ENCODE peak calls at places on chromosome 15, in ten cellular contexts. One of them, this sample, is unnamed. For H3K4me1 and H3K27me3, the result is how much of the 10 kb centered on the place peaks cover.

GRCh38 chr15:35546581-35547381 is 816 bp upstream of the DPH6 start:
- DNase-seq in heart left ventricle: no peak
- DNase-seq in body of pancreas: no peak
- DNase-seq in ovary: peak
- DNase-seq in transverse colon: no peak
- DNase-seq in HCT116: no peak
- DNase-seq in IMR-90: no peak
- DNase-seq in uterus: no peak
- DNase-seq in stomach: no peak
- DNase-seq in Peyer's patch: no peak
- DNase-seq in this sample: peak

GRCh38 chr15:31268911-31269784 is 57.5 kb upstream of the KLF13 start:
- DNase-seq in Peyer's patch: peak
- DNase-seq in stomach: peak
- DNase-seq in uterus: peak
- DNase-seq in HCT116: no peak
- DNase-seq in IMR-90: no peak
- DNase-seq in transverse colon: peak
- DNase-seq in heart left ventricle: no peak
- DNase-seq in body of pancreas: no peak
- DNase-seq in ovary: peak
- DNase-seq in this sample: peak

GRCh38 chr15:97867870-97868269 is 92.6 kb upstream of the ARRDC4 start:
- DNase-seq in stomach: no peak
- DNase-seq in IMR-90: no peak
- DNase-seq in uterus: no peak
- DNase-seq in ovary: no peak
- DNase-seq in body of pancreas: no peak
- DNase-seq in Peyer's patch: no peak
- DNase-seq in heart left ventricle: no peak
- DNase-seq in HCT116: no peak
- DNase-seq in transverse colon: no peak
- DNase-seq in this sample: peak

GRCh38 chr15:71538922-71539321 is 271.4 kb upstream of the NR2E3 start:
- DNase-seq in heart left ventricle: no peak
- DNase-seq in ovary: no peak
- DNase-seq in body of pancreas: no peak
- DNase-seq in IMR-90: no peak
- DNase-seq in uterus: no peak
- DNase-seq in HCT116: no peak
- DNase-seq in transverse colon: no peak
- DNase-seq in Peyer's patch: no peak
- DNase-seq in stomach: no peak
- DNase-seq in this sample: no peak

GRCh38 chr15:90184119-90184785 is 16.9 kb upstream of the SEMA4B start:
- DNase-seq in heart left ventricle: peak
- DNase-seq in transverse colon: peak
- DNase-seq in body of pancreas: peak
- DNase-seq in Peyer's patch: peak
- DNase-seq in stomach: peak
- DNase-seq in IMR-90: no peak
- DNase-seq in HCT116: peak
- DNase-seq in uterus: peak
- DNase-seq in ovary: peak
- DNase-seq in this sample: peak

GRCh38 chr15:52678468-52679231 is 538 bp downstream of the ATOSA start:
- DNase-seq in transverse colon: peak
- DNase-seq in uterus: peak
- DNase-seq in heart left ventricle: peak
- DNase-seq in Peyer's patch: peak
- DNase-seq in IMR-90: peak
- DNase-seq in ovary: peak
- DNase-seq in body of pancreas: peak
- DNase-seq in HCT116: no peak
- DNase-seq in stomach: peak
- DNase-seq in this sample: peak

GRCh38 chr15:69484837-69485236 is 32.2 kb downstream of the RPLP1 start:
- DNase-seq in ovary: no peak
- DNase-seq in Peyer's patch: no peak
- DNase-seq in body of pancreas: no peak
- DNase-seq in transverse colon: peak
- DNase-seq in uterus: no peak
- DNase-seq in heart left ventricle: no peak
- DNase-seq in stomach: peak
- DNase-seq in IMR-90: no peak
- DNase-seq in HCT116: no peak
- DNase-seq in this sample: no peak

GRCh38 chr15:26158176-26158575 is 295.0 kb upstream of the ATP10A start:
- DNase-seq in IMR-90: no peak
- DNase-seq in stomach: no peak
- DNase-seq in uterus: no peak
- DNase-seq in transverse colon: no peak
- DNase-seq in Peyer's patch: no peak
- DNase-seq in HCT116: no peak
- DNase-seq in ovary: no peak
- DNase-seq in heart left ventricle: no peak
- DNase-seq in body of pancreas: no peak
- DNase-seq in this sample: no peak

GRCh38 chr15:72230197-72231065 is 559 bp downstream of the PKM start:
- DNase-seq in IMR-90: peak
- DNase-seq in Peyer's patch: peak
- DNase-seq in HCT116: no peak
- DNase-seq in body of pancreas: peak
- DNase-seq in ovary: peak
- DNase-seq in stomach: peak
- DNase-seq in transverse colon: peak
- DNase-seq in heart left ventricle: peak
- DNase-seq in uterus: peak
- DNase-seq in this sample: peak

GRCh38 chr15:43347114-43347513 is 16.7 kb upstream of the LCMT2 start:
- DNase-seq in HCT116: no peak
- DNase-seq in body of pancreas: no peak
- DNase-seq in IMR-90: no peak
- DNase-seq in ovary: no peak
- DNase-seq in uterus: no peak
- DNase-seq in stomach: no peak
- DNase-seq in Peyer's patch: no peak
- DNase-seq in transverse colon: no peak
- DNase-seq in heart left ventricle: no peak
- DNase-seq in this sample: no peak

GRCh38 chr15:76259392-76259791 is 51.9 kb downstream of the ETFA start:
- DNase-seq in heart left ventricle: no peak
- DNase-seq in transverse colon: no peak
- DNase-seq in stomach: no peak
- DNase-seq in ovary: no peak
- DNase-seq in Peyer's patch: no peak
- DNase-seq in HCT116: no peak
- DNase-seq in uterus: no peak
- DNase-seq in IMR-90: no peak
- DNase-seq in body of pancreas: no peak
- DNase-seq in this sample: no peak

GRCh38 chr15:32952901-32953889 is 235.4 kb downstream of the GREM1 start:
- DNase-seq in body of pancreas: no peak
- DNase-seq in stomach: no peak
- DNase-seq in HCT116: no peak
- DNase-seq in Peyer's patch: no peak
- DNase-seq in transverse colon: no peak
- DNase-seq in IMR-90: peak
- DNase-seq in uterus: no peak
- DNase-seq in heart left ventricle: no peak
- DNase-seq in ovary: no peak
- DNase-seq in this sample: no peak

GRCh38 chr15:44307712-44308111 is 19.2 kb downstream of the GOLM2 start:
- DNase-seq in uterus: no peak
- DNase-seq in ovary: no peak
- DNase-seq in HCT116: no peak
- DNase-seq in IMR-90: no peak
- DNase-seq in Peyer's patch: no peak
- DNase-seq in transverse colon: no peak
- DNase-seq in stomach: no peak
- DNase-seq in body of pancreas: no peak
- DNase-seq in heart left ventricle: no peak
- DNase-seq in this sample: no peak

GRCh38 chr15:77022646-77023575 is 28.0 kb downstream of the PSTPIP1 start:
- DNase-seq in body of pancreas: no peak
- DNase-seq in transverse colon: no peak
- DNase-seq in uterus: no peak
- DNase-seq in heart left ventricle: peak
- DNase-seq in Peyer's patch: no peak
- DNase-seq in stomach: no peak
- DNase-seq in ovary: no peak
- DNase-seq in IMR-90: no peak
- DNase-seq in HCT116: no peak
- DNase-seq in this sample: no peak

GRCh38 chr15:95018888-95019545 is 787.7 kb downstream of the MCTP2 start:
- DNase-seq in body of pancreas: no peak
- DNase-seq in stomach: no peak
- DNase-seq in uterus: no peak
- DNase-seq in HCT116: no peak
- DNase-seq in IMR-90: peak
- DNase-seq in Peyer's patch: no peak
- DNase-seq in transverse colon: no peak
- DNase-seq in ovary: no peak
- DNase-seq in heart left ventricle: no peak
- DNase-seq in this sample: no peak

GRCh38 chr15:41730543-41730942 is 43.7 kb upstream of the MAPKBP1 start:
- DNase-seq in stomach: no peak
- DNase-seq in uterus: no peak
- DNase-seq in Peyer's patch: no peak
- DNase-seq in body of pancreas: no peak
- DNase-seq in ovary: no peak
- DNase-seq in IMR-90: no peak
- DNase-seq in HCT116: no peak
- DNase-seq in heart left ventricle: no peak
- DNase-seq in transverse colon: no peak
- DNase-seq in this sample: no peak

GRCh38 chr15:60405405-60405804 is 7.6 kb upstream of the ANXA2 start:
- DNase-seq in transverse colon: no peak
- DNase-seq in heart left ventricle: no peak
- DNase-seq in body of pancreas: no peak
- DNase-seq in IMR-90: no peak
- DNase-seq in stomach: no peak
- DNase-seq in ovary: no peak
- DNase-seq in Peyer's patch: no peak
- DNase-seq in uterus: no peak
- DNase-seq in HCT116: no peak
- DNase-seq in this sample: no peak
- H3K4me1 ChIP-seq in transverse colon: under half
- H3K4me1 ChIP-seq in heart left ventricle: under half
- H3K4me1 ChIP-seq in body of pancreas: under half
- H3K4me1 ChIP-seq in IMR-90: under half
- H3K4me1 ChIP-seq in stomach: under half
- H3K4me1 ChIP-seq in ovary: under half
- H3K4me1 ChIP-seq in Peyer's patch: under half
- H3K4me1 ChIP-seq in uterus: under half
- H3K4me1 ChIP-seq in HCT116: half or more
- H3K4me1 ChIP-seq in this sample: under half

GRCh38 chr15:78225783-78226541 is 8.4 kb downstream of the ACSBG1 start:
- DNase-seq in uterus: no peak
- DNase-seq in HCT116: no peak
- DNase-seq in ovary: no peak
- DNase-seq in Peyer's patch: no peak
- DNase-seq in body of pancreas: no peak
- DNase-seq in IMR-90: no peak
- DNase-seq in stomach: no peak
- DNase-seq in transverse colon: no peak
- DNase-seq in heart left ventricle: peak
- DNase-seq in this sample: no peak
- TF ChIP-seq POLR2A in uterus: no peak
- TF ChIP-seq POLR2A in HCT116: no peak
- TF ChIP-seq POLR2A in ovary: no peak
- TF ChIP-seq POLR2A in Peyer's patch: no peak
- TF ChIP-seq POLR2A in body of pancreas: no peak
- TF ChIP-seq POLR2A in IMR-90: no peak
- TF ChIP-seq POLR2A in stomach: no peak
- TF ChIP-seq POLR2A in transverse colon: no peak
- TF ChIP-seq POLR2A in heart left ventricle: no peak
- TF ChIP-seq POLR2A in this sample: no peak

GRCh38 chr15:60000824-60001641 is 3.1 kb upstream of the FOXB1 start:
- DNase-seq in transverse colon: no peak
- DNase-seq in uterus: no peak
- DNase-seq in heart left ventricle: no peak
- DNase-seq in IMR-90: no peak
- DNase-seq in Peyer's patch: no peak
- DNase-seq in stomach: no peak
- DNase-seq in HCT116: no peak
- DNase-seq in ovary: no peak
- DNase-seq in body of pancreas: no peak
- DNase-seq in this sample: no peak
- H3K27me3 ChIP-seq in transverse colon: half or more
- H3K27me3 ChIP-seq in uterus: under half
- H3K27me3 ChIP-seq in heart left ventricle: half or more
- H3K27me3 ChIP-seq in IMR-90: half or more
- H3K27me3 ChIP-seq in Peyer's patch: under half
- H3K27me3 ChIP-seq in stomach: half or more
- H3K27me3 ChIP-seq in HCT116: under half
- H3K27me3 ChIP-seq in ovary: under half
- H3K27me3 ChIP-seq in body of pancreas: under half
- H3K27me3 ChIP-seq in this sample: half or more

DNA sequence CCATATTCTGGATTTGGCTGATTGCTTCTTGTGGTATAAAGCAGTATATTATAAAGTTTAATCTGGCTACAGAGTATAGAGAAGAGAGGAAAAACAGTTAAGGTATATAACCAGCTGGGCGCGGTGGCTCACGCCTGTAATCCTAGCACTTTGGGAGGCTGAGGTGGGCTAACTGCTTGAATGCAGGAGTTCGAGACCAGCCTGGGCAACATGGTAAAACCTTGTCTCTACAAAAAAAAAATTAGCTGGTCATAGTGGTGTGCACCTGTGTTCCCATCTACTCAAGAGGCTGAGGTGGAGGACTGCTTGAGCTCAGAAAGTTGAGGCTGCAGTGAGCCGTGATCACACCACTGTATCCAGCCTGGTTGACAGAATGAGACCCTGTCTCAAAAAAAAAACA is 7.3 kb downstream of the SLC12A6 start:
- DNase-seq in heart left ventricle: no peak
- DNase-seq in Peyer's patch: no peak
- DNase-seq in HCT116: no peak
- DNase-seq in body of pancreas: no peak
- DNase-seq in stomach: no peak
- DNase-seq in uterus: no peak
- DNase-seq in IMR-90: no peak
- DNase-seq in ovary: no peak
- DNase-seq in transverse colon: no peak
- DNase-seq in this sample: no peak
- H3K4me1 ChIP-seq in heart left ventricle: under half
- H3K4me1 ChIP-seq in Peyer's patch: under half
- H3K4me1 ChIP-seq in HCT116: under half
- H3K4me1 ChIP-seq in body of pancreas: under half
- H3K4me1 ChIP-seq in stomach: under half
- H3K4me1 ChIP-seq in uterus: under half
- H3K4me1 ChIP-seq in IMR-90: under half
- H3K4me1 ChIP-seq in ovary: under half
- H3K4me1 ChIP-seq in transverse colon: under half
- H3K4me1 ChIP-seq in this sample: under half

DNA sequence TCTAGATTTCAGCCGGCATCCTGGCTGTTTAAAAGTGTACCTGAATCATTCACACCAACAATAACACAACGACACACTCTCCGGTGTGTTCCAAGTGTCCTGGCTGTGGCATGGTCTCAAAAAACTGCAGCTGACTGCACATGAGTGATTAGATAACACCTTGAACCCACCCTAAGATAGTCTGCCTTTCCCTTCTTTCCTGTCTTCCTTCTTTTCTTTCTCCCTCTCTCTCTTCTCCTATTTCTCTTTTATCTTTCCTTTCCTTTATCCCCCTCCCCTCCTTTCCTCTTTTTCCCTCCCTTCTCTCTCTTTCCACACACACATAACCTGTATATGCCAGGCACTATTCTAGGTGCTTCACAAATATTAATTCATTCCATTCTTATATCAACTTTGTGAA is 1.2 kb upstream of the FAH start:
- DNase-seq in Peyer's patch: no peak
- DNase-seq in body of pancreas: no peak
- DNase-seq in uterus: no peak
- DNase-seq in IMR-90: no peak
- DNase-seq in transverse colon: no peak
- DNase-seq in ovary: no peak
- DNase-seq in stomach: no peak
- DNase-seq in HCT116: no peak
- DNase-seq in heart left ventricle: no peak
- DNase-seq in this sample: no peak
- TF ChIP-seq POLR2A in Peyer's patch: no peak
- TF ChIP-seq POLR2A in body of pancreas: no peak
- TF ChIP-seq POLR2A in uterus: no peak
- TF ChIP-seq POLR2A in IMR-90: no peak
- TF ChIP-seq POLR2A in transverse colon: no peak
- TF ChIP-seq POLR2A in ovary: no peak
- TF ChIP-seq POLR2A in stomach: no peak
- TF ChIP-seq POLR2A in HCT116: no peak
- TF ChIP-seq POLR2A in heart left ventricle: no peak
- TF ChIP-seq POLR2A in this sample: no peak

This sample was measured in thyroid gland.